ENCODE peak calls at places on chromosomes 16 and 17, in four cellular contexts. K, J, F and H are unnamed samples.

GRCh38 chr16:68444058-68444657 is 4.2 kb downstream of the SMPD3 start:
- DNase-seq in K (peak; percentile 48), J (no peak), F (peak; percentile 21), H (peak; percentile 76)

GRCh38 chr17:1000597-1001490 is 3.9 kb downstream of the TIMM22 start:
- DNase-seq in K (peak; percentile 88), J (no peak), F (peak; percentile 74), H (no peak)

GRCh38 chr16:1497014-1497598 is 3.9 kb downstream of the TELO2 start:
- DNase-seq in K (no peak), J (no peak), F (no peak), H (no peak)

GRCh38 chr16:71303938-71304337 is 14.7 kb upstream of the CMTR2 start:
- DNase-seq in K (no peak), J (no peak), F (peak; percentile 4), H (no peak)

GRCh38 chr16:4293822-4294457 is 21.1 kb upstream of the TFAP4 start:
- DNase-seq in K (peak; percentile 88), J (no peak), F (peak; percentile 82), H (peak; percentile 91)

GRCh38 chr17:66574123-66574522 is 260.8 kb upstream of the CACNG5 start:
- DNase-seq in K (no peak), J (no peak), F (no peak), H (peak; percentile 4)

GRCh38 chr16:8959921-8960787 is 3.6 kb downstream of the USP7 start:
- DNase-seq in K (peak; percentile 55), J (no peak), F (peak; percentile 37), H (no peak)

GRCh38 chr16:23504076-23504452 is 6.2 kb downstream of the GGA2 start:
- DNase-seq in K (no peak), J (no peak), F (peak; percentile 16), H (no peak)

GRCh38 chr16:49019826-49020401 is 261.7 kb downstream of the CBLN1 start:
- DNase-seq in K (no peak), J (no peak), F (no peak), H (no peak)

GRCh38 chr16:48816393-48816792 is 206.4 kb upstream of the N4BP1 start:
- DNase-seq in K (no peak), J (no peak), F (no peak), H (no peak)

GRCh38 chr16:30985401-30986128 is 558 bp downstream of the HSD3B7 start:
- DNase-seq in K (peak; percentile 13), J (no peak), F (no peak), H (peak; percentile 81)
- H3K14ac ChIP-seq in K (peak overlapping the region; percentile 31), J (no peak overlapping the region), F (peak overlapping the region; percentile 91), H (no peak overlapping the region)

GRCh38 chr17:15943971-15944719 is 785 bp upstream of the ADORA2B start:
- DNase-seq in K (peak; percentile 23), J (no peak), F (no peak), H (no peak)
- H2AFZ ChIP-seq in K (peak overlapping the region; percentile 48), J (no peak overlapping the region), F (peak overlapping the region; percentile 98), H (no peak overlapping the region)

GRCh38 chr16:12901597-12902436 is at the start of gene SHISA9:
- DNase-seq in K (no peak), J (no peak), F (no peak), H (no peak)
- H3K9ac ChIP-seq in K (no peak within 1 kb of the TSS), J (peak within 1 kb of the TSS; percentile 51), F (no peak within 1 kb of the TSS), H (peak within 1 kb of the TSS; percentile 50)

GRCh38 chr17:2704890-2705248 is 6.7 kb downstream of the CLUH start:
- DNase-seq in K (no peak), J (no peak), F (no peak), H (no peak)
- H3K14ac ChIP-seq in K (peak overlapping the region; percentile 26), J (no peak overlapping the region), F (no peak overlapping the region), H (no peak overlapping the region)

DNA sequence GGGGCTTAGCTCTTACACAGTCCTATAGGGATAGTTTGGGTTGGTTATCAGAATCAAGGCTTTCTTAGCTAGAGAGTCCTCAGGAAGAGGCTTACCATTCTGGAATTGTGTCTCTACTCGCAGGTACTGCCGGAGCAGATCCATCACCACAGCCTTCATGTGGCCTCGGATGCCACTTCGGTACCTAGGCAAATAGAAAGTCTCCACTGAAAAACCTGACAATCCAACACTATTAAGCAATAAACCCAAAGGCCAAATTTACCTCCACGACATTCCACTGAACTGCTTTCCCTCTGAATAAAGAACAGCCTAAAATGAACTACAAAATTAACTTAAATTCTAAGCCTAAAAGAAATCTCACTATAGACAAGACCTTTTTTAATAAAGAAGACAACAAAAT is 135.4 kb upstream of the C17orf78 start:
- DNase-seq in K (no peak), J (no peak), F (no peak), H (no peak)
- H2AFZ ChIP-seq in K (no peak overlapping the region), J (no peak overlapping the region), F (no peak overlapping the region), H (no peak overlapping the region)